ENCODE peak calls at places on chromosomes 3 and 15, in six cellular contexts. R, L, H, Q, P and E are unnamed samples.

GRCh38 chr15:83850846-83851245 is 196.9 kb downstream of the ADAMTSL3 start:
- DNase-seq in R (no peak), L (no peak), H (no peak), Q (no peak), P (no peak), E (peak; percentile 90)

GRCh38 chr15:32849769-32850668 is 132.2 kb downstream of the GREM1 start:
- DNase-seq in R (no peak), L (peak; percentile 99), H (peak; percentile 86), Q (peak; percentile 86), P (peak; percentile 59), E (peak; percentile 99)

GRCh38 chr15:75713338-75713895 is 769 bp upstream of the CSPG4 start:
- DNase-seq in R (no peak), L (peak; percentile 25), H (peak; percentile 72), Q (no peak), P (no peak), E (no peak)

GRCh38 chr3:126464093-126464492 is 11.6 kb downstream of the ZXDC start:
- DNase-seq in R (no peak), L (no peak), H (no peak), Q (no peak), P (no peak), E (no peak)

GRCh38 chr3:12308517-12308916 is 19.6 kb downstream of the PPARG start:
- DNase-seq in R (no peak), L (peak; percentile 84), H (peak; percentile 82), Q (peak; percentile 67), P (peak; percentile 56), E (peak; percentile 90)

GRCh38 chr15:37880009-37880834 is 54.2 kb upstream of the TMCO5A start:
- DNase-seq in R (no peak), L (peak; percentile 63), H (peak; percentile 78), Q (peak; percentile 41), P (peak; percentile 0), E (peak; percentile 56)

GRCh38 chr15:29103825-29104565 is 165.6 kb downstream of the NSMCE3 start:
- DNase-seq in R (peak; percentile 57), L (peak; percentile 73), H (peak; percentile 90), Q (peak; percentile 49), P (peak; percentile 70), E (peak; percentile 28)

GRCh38 chr15:62524848-62525247 is 359.8 kb upstream of the C2CD4B start:
- DNase-seq in R (no peak), L (peak; percentile 48), H (no peak), Q (no peak), P (no peak), E (no peak)

GRCh38 chr3:81352867-81353266 is 408.6 kb downstream of the GBE1 start:
- DNase-seq in R (no peak), L (peak; percentile 12), H (peak; percentile 21), Q (no peak), P (no peak), E (peak; percentile 73)
- TF ChIP-seq CTCF in R (no peak), L (no peak), H (peak; percentile 26), Q (no peak), P (no peak), E (peak; percentile 17)

GRCh38 chr15:47673343-47673761 is 44.0 kb upstream of the SEMA6D start:
- DNase-seq in R (no peak), L (no peak), H (peak; percentile 63), Q (no peak), P (no peak), E (no peak)

GRCh38 chr15:47675735-47676134 is 41.6 kb upstream of the SEMA6D start:
- DNase-seq in R (no peak), L (no peak), H (no peak), Q (no peak), P (no peak), E (no peak)

GRCh38 chr15:47674576-47675232 is 42.6 kb upstream of the SEMA6D start:
- DNase-seq in R (no peak), L (no peak), H (no peak), Q (no peak), P (no peak), E (no peak)

DNA sequence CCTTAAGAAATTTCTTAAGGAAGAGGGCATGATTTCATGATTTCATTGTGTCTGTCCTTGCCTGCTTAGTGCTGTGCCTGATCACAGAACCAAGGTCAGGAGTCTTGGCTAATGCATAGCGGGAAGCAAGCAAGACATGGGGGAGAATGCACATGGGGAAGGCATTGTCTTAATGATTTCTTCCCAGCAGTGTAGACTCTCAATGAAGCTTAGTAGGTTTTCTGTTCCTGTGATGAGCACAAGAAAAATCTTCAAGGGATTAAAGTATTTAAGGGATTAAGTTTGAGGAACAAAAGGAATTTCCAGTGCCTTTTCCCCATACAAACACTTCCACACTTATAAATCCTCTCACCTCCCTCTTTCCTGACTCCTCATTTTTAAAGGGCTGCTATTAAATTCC is 46.9 kb upstream of the SEMA6D start:
- DNase-seq in R (no peak), L (no peak), H (no peak), Q (no peak), P (no peak), E (no peak)
- H3K4me3 ChIP-seq in R (no peak overlapping the region), L (no peak overlapping the region), H (no peak overlapping the region), Q (no peak overlapping the region), P (no peak overlapping the region), E (no peak overlapping the region)

DNA sequence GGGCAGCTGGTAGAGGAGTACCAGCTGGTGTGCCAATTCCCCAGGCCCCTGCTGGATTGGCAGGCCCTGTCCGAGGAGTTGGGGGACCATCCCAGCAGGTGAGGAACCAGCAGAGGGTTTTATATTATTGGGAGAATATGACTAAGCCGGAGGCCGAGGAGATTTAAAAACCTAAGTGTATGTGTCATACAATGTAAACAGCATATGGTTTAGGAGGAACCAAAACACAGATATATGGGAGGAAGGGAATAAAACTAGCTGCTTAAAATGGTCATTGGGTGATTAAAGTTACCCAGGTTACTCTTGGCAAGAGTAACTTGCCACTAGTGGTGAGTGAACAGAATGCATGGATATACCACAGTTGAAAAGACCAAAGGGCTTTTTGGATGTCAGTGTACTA is 22.1 kb downstream of the SNRPN start:
- DNase-seq in R (no peak), L (no peak), H (no peak), Q (no peak), P (no peak), E (peak; percentile 13)
- TF ChIP-seq CTCF in R (no peak), L (no peak), H (no peak), Q (no peak), P (no peak), E (no peak)

GRCh38 chr3:33798113-33798417 is 365 bp upstream of the PDCD6IP start:
- DNase-seq in R (no peak), L (no peak), H (no peak), Q (no peak), P (no peak), E (no peak)
- H3K4me3 ChIP-seq in R (peak overlapping the region; percentile 74), L (peak overlapping the region; percentile 99), H (peak overlapping the region; percentile 83), Q (peak overlapping the region; percentile 76), P (peak overlapping the region; percentile 88), E (peak overlapping the region; percentile 100)

DNA sequence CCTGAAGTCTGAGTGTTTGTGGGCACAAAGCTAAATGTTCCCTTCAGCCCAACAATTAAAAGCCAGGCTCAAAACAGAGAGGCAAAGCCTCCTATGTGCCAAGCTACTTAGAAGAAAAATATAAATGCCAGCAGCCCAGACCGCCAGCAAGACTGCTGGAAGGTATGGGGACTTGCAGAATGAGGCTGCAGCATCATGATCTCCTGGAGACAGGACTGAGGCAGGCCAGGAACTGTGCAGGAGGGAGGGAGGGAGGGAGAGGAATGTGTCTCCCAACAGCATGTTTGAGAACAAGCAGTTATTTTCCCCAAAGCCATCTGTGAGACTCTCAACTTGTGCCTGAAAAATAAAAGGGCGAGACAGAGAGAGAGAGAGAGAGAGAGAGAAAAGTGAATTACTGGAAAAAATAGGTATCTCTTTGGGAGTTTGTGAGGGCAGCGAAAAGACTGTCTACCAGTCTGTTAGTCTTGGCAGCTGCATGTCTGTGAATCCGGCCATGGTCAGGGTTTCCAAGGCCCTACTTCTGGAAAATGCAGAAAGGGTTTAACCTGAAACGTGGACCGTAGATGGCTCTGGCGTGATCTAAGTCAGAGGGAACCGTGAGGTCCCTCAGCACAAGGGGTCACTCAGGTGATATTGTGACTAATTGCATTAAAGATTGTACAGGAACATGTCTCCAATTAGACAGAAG is 139.7 kb upstream of the COL8A1 start:
- DNase-seq in R (no peak), L (peak; percentile 79), H (peak; percentile 41), Q (no peak), P (no peak), E (no peak)
- TF ChIP-seq CTCF in R (no peak), L (no peak), H (no peak), Q (no peak), P (no peak), E (no peak)